ENCODE peak calls at places on chromosomes 2 and 18, in nine cellular contexts. U, E, B, K, N, T, L, M and O are unnamed samples.

GRCh38 chr2:128448331-128449225 is 129.9 kb upstream of the HS6ST1 start:
- DNase-seq in M (no peak), U (peak; percentile 13), E (no peak), N (no peak), T (peak; percentile 13), B (peak; percentile 31), K (no peak), L (no peak), O (no peak)

GRCh38 chr2:57434429-57434828 is 612.2 kb upstream of the VRK2 start:
- DNase-seq in M (no peak), L (no peak), T (no peak), N (no peak), E (no peak), U (no peak), B (no peak), K (no peak), O (no peak)

GRCh38 chr18:75475228-75475627 is 47.7 kb upstream of the SMIM21 start:
- DNase-seq in N (no peak), B (no peak), E (peak; percentile 70), M (peak; percentile 94), L (no peak), K (no peak), U (no peak), T (no peak), O (no peak)

GRCh38 chr2:233419626-233420431 is 65.5 kb downstream of the DGKD start:
- DNase-seq in N (no peak), M (peak; percentile 31), E (no peak), K (no peak), T (no peak), L (peak; percentile 68), B (no peak), U (no peak), O (no peak)

GRCh38 chr2:133568172-133568571 is at the start of gene NCKAP5:
- DNase-seq in E (peak; percentile 43), N (no peak), M (peak; percentile 82), T (no peak), U (no peak), K (peak; percentile 38), L (peak; percentile 34), B (no peak), O (peak; percentile 64)

GRCh38 chr2:231611273-231612198 is 18.9 kb downstream of the TEX44 start:
- DNase-seq in B (peak; percentile 62), E (no peak), N (no peak), K (peak; percentile 92), M (peak; percentile 84), T (peak; percentile 84), L (peak; percentile 89), U (no peak), O (peak; percentile 95)

GRCh38 chr2:105592288-105592687 is 152.4 kb upstream of the NCK2 start:
- DNase-seq in T (no peak), N (no peak), L (no peak), B (no peak), M (no peak), K (no peak), E (no peak), U (no peak), O (no peak)

GRCh38 chr2:161965994-161966393 is 108.0 kb downstream of the DPP4 start:
- DNase-seq in B (no peak), N (no peak), T (no peak), E (no peak), U (no peak), K (no peak), L (no peak), M (peak; percentile 29), O (peak; percentile 73)

GRCh38 chr2:179936654-179937053 is 70.4 kb downstream of the CWC22 start:
- DNase-seq in B (no peak), E (no peak), M (no peak), U (no peak), L (peak; percentile 84), N (no peak), K (no peak), T (peak; percentile 56), O (peak; percentile 29)

GRCh38 chr2:239548491-239548890 is 147.7 kb upstream of the HDAC4 start:
- DNase-seq in B (no peak), K (no peak), E (no peak), T (no peak), U (no peak), M (no peak), N (no peak), L (no peak), O (no peak)

GRCh38 chr2:96553176-96553956 is 16.8 kb downstream of the ARID5A start:
- DNase-seq in E (no peak), B (no peak), K (no peak), T (no peak), M (no peak), U (no peak), L (no peak), N (no peak), O (no peak)

GRCh38 chr2:196233033-196233807 is 61.8 kb upstream of the STK17B start:
- DNase-seq in E (peak; percentile 62), B (no peak), K (peak; percentile 5), T (no peak), U (no peak), N (no peak), L (no peak), M (peak; percentile 85), O (peak; percentile 95)

GRCh38 chr2:124112966-124113365 is 87.9 kb downstream of the CNTNAP5 start:
- DNase-seq in U (no peak), B (no peak), M (peak; percentile 5), K (no peak), E (no peak), L (no peak), N (no peak), T (no peak), O (peak; percentile 76)

GRCh38 chr2:127324635-127325034 is 30.7 kb upstream of the ERCC3 start:
- DNase-seq in U (no peak), K (peak; percentile 25), B (no peak), N (no peak), E (peak; percentile 34), T (no peak), L (peak; percentile 51), M (peak; percentile 68), O (no peak)

GRCh38 chr18:24987933-24988840 is 363.8 kb downstream of the ZNF521 start:
- DNase-seq in T (peak; percentile 43), M (no peak), L (no peak), N (peak; percentile 87), U (no peak), E (no peak), B (no peak), K (no peak), O (peak; percentile 3)

GRCh38 chr2:214593723-214594122 is 182.9 kb downstream of the VWC2L start:
- DNase-seq in U (no peak), L (peak; percentile 89), M (peak; percentile 93), N (no peak), B (no peak), E (peak; percentile 80), T (peak; percentile 49), K (no peak), O (no peak)

GRCh38 chr18:43271593-43272432 is 5.5 kb downstream of the SYT4 start:
- DNase-seq in B (no peak), E (peak; percentile 6), K (no peak), T (no peak), M (peak; percentile 61), U (no peak), N (no peak), L (peak; percentile 67), O (no peak)

GRCh38 chr2:147045113-147045512 is 799.7 kb upstream of the ACVR2A start:
- DNase-seq in B (no peak), M (peak; percentile 22), T (peak; percentile 68), N (no peak), U (no peak), E (no peak), K (no peak), L (peak; percentile 83), O (no peak)

GRCh38 chr2:240876035-240876474 is 7.4 kb downstream of the AGXT start:
- DNase-seq in M (no peak), T (no peak), U (no peak), N (no peak), K (no peak), B (no peak), L (no peak), E (no peak), O (no peak)

DNA sequence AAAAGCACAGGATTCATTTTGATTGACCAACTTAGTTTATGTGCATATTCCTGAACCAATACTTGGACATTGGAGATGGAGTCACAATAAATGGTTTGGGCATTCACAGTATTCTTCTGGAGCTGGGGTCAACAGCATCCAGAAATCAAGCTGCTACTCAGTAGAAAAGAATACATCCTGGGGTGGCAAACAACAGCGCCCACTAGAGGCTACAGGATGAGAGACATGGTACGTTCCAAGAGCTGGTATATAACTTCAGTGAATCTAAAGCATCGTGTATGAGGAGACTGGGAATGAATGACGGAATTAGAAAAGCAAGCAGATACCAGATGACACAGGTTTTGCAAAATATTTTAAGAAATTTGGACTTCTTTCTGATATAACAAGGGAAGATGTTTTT is 142.9 kb upstream of the FIGN start:
- DNase-seq in B (peak; percentile 33), U (no peak), E (peak; percentile 1), T (peak; percentile 67), L (peak; percentile 79), K (no peak), M (peak; percentile 9), N (no peak), O (peak; percentile 18)
- TF ChIP-seq CTCF in B (peak; percentile 33), U (peak; percentile 38), E (peak; percentile 63), T (peak; percentile 90), L (peak; percentile 97), K (peak; percentile 29), M (peak; percentile 54), N (no peak), O (peak; percentile 76)

DNA sequence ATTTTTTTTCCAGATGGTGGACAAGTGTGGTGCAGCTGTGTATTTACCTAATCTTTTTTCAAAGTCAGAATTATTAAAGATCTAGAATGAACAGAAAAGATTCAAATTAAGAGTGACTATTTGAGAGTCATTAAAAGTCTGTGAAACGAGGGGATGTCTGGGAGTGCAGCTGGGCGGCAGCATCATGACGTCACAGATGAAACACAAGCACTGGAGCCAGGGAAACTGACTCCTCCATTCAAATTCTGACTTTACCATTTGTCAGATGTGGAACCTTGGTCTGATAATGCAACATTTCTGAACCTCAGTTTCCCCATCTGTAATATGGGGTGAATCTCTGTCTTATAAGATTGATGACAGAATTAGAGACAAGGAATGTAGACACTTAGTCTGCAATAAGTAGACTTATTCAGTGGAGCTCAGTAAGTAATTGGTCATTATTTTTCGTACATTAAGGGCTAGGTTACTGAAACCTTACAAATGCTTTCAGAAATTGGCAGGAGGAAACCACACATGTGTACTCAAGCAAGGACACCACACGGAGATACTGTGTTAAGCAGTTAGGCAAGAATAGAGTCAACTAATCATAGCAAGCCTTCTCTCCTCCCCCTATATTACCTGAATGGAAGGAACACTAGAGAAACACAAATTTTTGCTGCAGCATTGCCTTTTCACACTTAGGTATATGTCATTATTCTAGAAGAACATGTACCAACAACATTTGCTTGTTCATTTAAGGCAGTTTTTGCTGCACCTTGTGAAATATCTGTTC is 27.8 kb upstream of the CXXC1 start:
- DNase-seq in E (no peak), B (no peak), T (no peak), M (no peak), L (no peak), N (no peak), U (no peak), K (no peak), O (no peak)
- H3K27ac ChIP-seq in E (no peak overlapping the region), B (no peak overlapping the region), T (no peak overlapping the region), M (no peak overlapping the region), L (no peak overlapping the region), N (no peak overlapping the region), U (no peak overlapping the region), K (no peak overlapping the region), O (no peak overlapping the region)

GRCh38 chr18:32714571-32715148 is 58.2 kb downstream of the KLHL14 start:
- DNase-seq in E (peak; percentile 23), M (peak; percentile 51), L (peak; percentile 87), T (peak; percentile 64), K (peak; percentile 7), B (no peak), N (no peak), U (no peak), O (peak; percentile 64)
- TF ChIP-seq CTCF in E (peak; percentile 86), M (peak; percentile 61), L (peak; percentile 88), T (peak; percentile 85), K (peak; percentile 45), B (peak; percentile 74), N (peak; percentile 16), U (peak; percentile 67), O (peak; percentile 73)

GRCh38 chr18:79117380-79117779 is 48.2 kb downstream of the ATP9B start:
- DNase-seq in L (no peak), U (no peak), N (peak; percentile 13), E (no peak), B (no peak), M (peak; percentile 18), T (no peak), K (no peak), O (no peak)
- H3K27ac ChIP-seq in L (no peak overlapping the region), U (no peak overlapping the region), N (peak overlapping the region; percentile 11), E (no peak overlapping the region), B (no peak overlapping the region), M (no peak overlapping the region), T (no peak overlapping the region), K (no peak overlapping the region), O (no peak overlapping the region)